ENCODE peak calls at places on chromosomes 16 and 17, in five cellular contexts. X is CD4-positive, alpha-beta memory T cell; F is upper lobe of right lung; V is tibial nerve; S is GM23248. K is an unnamed sample. For H3K4me1 and H3K27me3, the result is how much of the 10 kb centered on the place peaks cover.

GRCh38 chr17:16919663-16920627 is 52.0 kb downstream of the TNFRSF13B start:
- DNase-seq in V (no peak), X (no peak), S (no peak), F (peak), K (peak)

GRCh38 chr17:42061641-42062487 is 11.5 kb upstream of the C17orf113 start:
- DNase-seq in S (no peak), F (no peak), V (no peak), X (no peak), K (no peak)

GRCh38 chr17:81867952-81868673 is 3.0 kb downstream of the ARHGDIA start:
- DNase-seq in X (no peak), V (no peak), S (peak), F (no peak), K (no peak)

GRCh38 chr16:84303023-84303422 is 8.3 kb downstream of the WFDC1 start:
- DNase-seq in V (no peak), X (no peak), S (no peak), F (no peak), K (no peak)

GRCh38 chr16:4052801-4053662 is 63.2 kb downstream of the ADCY9 start:
- DNase-seq in X (no peak), F (peak), V (peak), S (peak), K (no peak)

GRCh38 chr16:85302018-85302847 is 190.0 kb upstream of the CIBAR2 start:
- DNase-seq in V (no peak), F (no peak), S (peak), X (no peak), K (no peak)

GRCh38 chr16:49441366-49441780 is 67.8 kb downstream of the C16orf78 start:
- DNase-seq in F (no peak), S (no peak), X (peak), V (no peak), K (no peak)

GRCh38 chr17:44546711-44547606 is 10.3 kb upstream of the FZD2 start:
- DNase-seq in F (no peak), S (peak), V (no peak), X (no peak), K (no peak)

GRCh38 chr16:2341456-2342447 is 1.2 kb upstream of the ABCA3 start:
- DNase-seq in F (peak), V (no peak), S (no peak), X (no peak), K (no peak)

GRCh38 chr17:78341559-78342437 is 18.1 kb downstream of the SOCS3 start:
- DNase-seq in F (peak), S (peak), V (peak), X (no peak), K (no peak)

GRCh38 chr16:49632111-49632797 is 223.7 kb downstream of the ZNF423 start:
- DNase-seq in X (no peak), S (no peak), V (no peak), F (no peak), K (no peak)

GRCh38 chr17:39652635-39653315 is 12.4 kb upstream of the TCAP start:
- DNase-seq in V (no peak), S (no peak), X (no peak), F (no peak), K (no peak)

GRCh38 chr16:68475071-68475470 is 26.8 kb upstream of the SMPD3 start:
- DNase-seq in V (no peak), S (no peak), X (no peak), F (no peak), K (no peak)

GRCh38 chr17:49371178-49371834 is 9.3 kb upstream of the ZNF652 start:
- DNase-seq in F (no peak), S (no peak), X (no peak), V (no peak), K (peak)

GRCh38 chr17:77320046-77320445 is 179.3 kb downstream of the SEC14L1 start:
- DNase-seq in X (no peak), V (no peak), S (peak), F (peak), K (no peak)
- H3K4me3 ChIP-seq in X (no peak), V (peak), S (peak), F (peak), K (no peak)

GRCh38 chr16:20867585-20867984 is 32.6 kb downstream of the DCUN1D3 start:
- DNase-seq in F (no peak), X (no peak), V (no peak), S (peak), K (no peak)

GRCh38 chr16:20866792-20867191 is 33.4 kb downstream of the DCUN1D3 start:
- DNase-seq in S (no peak), F (no peak), V (no peak), X (no peak), K (no peak)

GRCh38 chr16:20862162-20862960 is 37.8 kb downstream of the DCUN1D3 start:
- DNase-seq in F (no peak), V (no peak), X (no peak), S (no peak), K (no peak)

GRCh38 chr16:20866161-20866772 is 33.9 kb downstream of the DCUN1D3 start:
- DNase-seq in X (no peak), S (peak), V (no peak), F (no peak), K (no peak)

DNA sequence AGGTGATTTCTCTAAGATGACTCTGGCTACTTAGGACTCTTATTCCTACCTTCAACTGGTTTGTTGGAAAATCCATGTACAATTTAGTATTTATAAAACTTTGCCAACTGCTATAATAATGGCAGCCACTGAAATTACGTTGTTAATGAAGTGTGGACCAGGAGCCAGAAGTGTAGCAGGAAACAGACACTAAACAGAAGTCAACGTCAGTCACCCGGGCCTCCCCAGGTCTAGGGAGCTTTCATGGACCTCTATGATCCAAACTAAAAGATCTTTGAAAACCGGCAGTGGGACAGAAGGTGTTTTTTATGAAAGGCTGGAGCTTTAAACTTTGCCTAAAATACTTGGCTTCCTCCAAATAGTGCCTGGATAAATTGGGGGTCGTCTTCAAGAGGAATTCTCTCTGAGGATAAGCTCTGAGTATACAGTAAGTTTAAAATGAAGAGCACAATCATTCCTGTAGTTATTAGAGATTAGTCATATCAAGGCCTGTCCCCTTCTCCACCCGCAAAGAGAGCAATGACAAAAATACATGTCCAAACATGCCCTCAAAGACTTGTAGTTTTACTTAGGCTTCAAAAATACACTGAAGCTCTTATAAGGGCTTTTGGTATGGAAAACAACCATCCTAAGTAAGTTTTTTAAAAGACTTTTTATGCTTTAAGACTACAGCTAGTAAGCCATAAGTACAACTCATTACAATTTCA is 34.6 kb downstream of the DCUN1D3 start:
- DNase-seq in S (peak), V (no peak), F (no peak), X (no peak), K (no peak)
- H3K4me1 ChIP-seq in S (half or more), V (under half), F (half or more), X (under half), K (under half)

GRCh38 chr16:86370036-86370435 is 140.3 kb upstream of the FOXF1 start:
- DNase-seq in S (no peak), X (no peak), F (no peak), V (no peak), K (no peak)

GRCh38 chr16:86364653-86365380 is 145.5 kb upstream of the FOXF1 start:
- DNase-seq in X (no peak), F (no peak), V (no peak), S (no peak), K (no peak)

GRCh38 chr16:86368261-86368660 is 142.1 kb upstream of the FOXF1 start:
- DNase-seq in F (no peak), S (no peak), V (no peak), X (no peak), K (no peak)

GRCh38 chr16:86365513-86366040 is 144.8 kb upstream of the FOXF1 start:
- DNase-seq in F (no peak), V (no peak), X (no peak), S (no peak), K (no peak)

GRCh38 chr16:86367291-86368072 is 142.8 kb upstream of the FOXF1 start:
- DNase-seq in F (no peak), V (no peak), S (no peak), X (no peak), K (no peak)
- H3K27me3 ChIP-seq in F (under half), V (under half), S (under half), X (under half), K (under half)

DNA sequence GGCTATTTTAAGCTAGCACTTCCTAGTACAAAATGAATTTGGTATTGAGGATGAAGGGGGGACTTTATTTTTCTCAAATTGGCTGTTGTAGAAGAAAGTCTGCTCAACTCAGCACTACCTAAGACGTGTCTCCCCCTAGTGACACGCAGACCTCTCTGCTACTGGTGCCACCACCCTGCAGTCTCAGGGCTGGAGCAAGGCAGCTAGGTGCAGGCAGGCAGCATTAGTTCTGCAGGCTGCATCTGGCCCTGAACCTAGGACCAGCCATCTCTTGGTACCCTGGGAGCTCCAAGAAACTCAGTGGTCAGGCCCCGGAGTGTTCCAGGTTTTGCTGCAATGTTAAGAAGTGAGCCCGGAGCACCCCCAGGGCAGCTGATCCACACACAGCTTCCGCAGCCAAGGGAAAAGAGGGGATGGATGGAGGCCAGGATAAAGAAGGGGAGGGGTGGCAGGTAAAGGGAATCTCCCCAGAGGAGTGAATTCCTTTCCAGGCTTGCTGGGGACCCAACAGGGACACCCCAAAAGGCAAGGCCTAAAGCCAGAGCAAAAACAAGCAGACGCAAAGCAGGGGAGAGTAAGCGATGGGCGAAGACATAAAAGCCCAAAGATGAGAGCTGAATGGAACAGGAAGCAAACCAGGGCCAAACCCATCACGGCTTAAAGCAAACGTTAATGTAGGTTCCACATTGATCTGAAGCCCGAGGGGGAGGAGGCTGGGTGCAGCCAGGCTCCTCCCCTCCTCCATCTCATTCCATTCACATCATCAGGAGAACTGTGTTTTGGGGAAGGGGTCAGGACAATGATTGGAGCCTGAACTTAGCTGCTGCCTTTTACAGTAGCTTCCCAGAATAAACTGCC is 200.5 kb downstream of the ZFHX3 start:
- DNase-seq in S (peak), V (no peak), F (no peak), X (no peak), K (no peak)
- H3K4me3 ChIP-seq in S (no peak), V (no peak), F (no peak), X (no peak), K (no peak)

K was measured in iPS DF 6.9.